ENCODE peak calls at places on chromosomes 4 and X, in eight cellular contexts. Z is tibial nerve, E is small intestine, I is lung, A is right atrium auricular region, X is SK-N-SH, S is GM23248, M is HCT116. J is an unnamed sample. For H3K27me3, the result is how much of the 10 kb centered on the place peaks cover.

GRCh38 chr4:151950993-151951726 is 190.4 kb upstream of the GATB start:
- DNase-seq in A (no peak), Z (no peak), E (no peak), S (peak), X (no peak), M (no peak), I (no peak), J (no peak)

GRCh38 chr4:53055716-53056413 is 193.7 kb downstream of the RASL11B start:
- DNase-seq in E (no peak), Z (no peak), I (no peak), X (no peak), M (no peak), A (no peak), S (no peak), J (peak)

GRCh38 chr4:173538903-173539445 is 8.9 kb upstream of the HAND2 start:
- DNase-seq in A (no peak), E (no peak), Z (no peak), M (no peak), X (no peak), I (no peak), S (peak), J (no peak)

GRCh38 chrX:112746812-112747630 is 67.3 kb upstream of the LHFPL1 start:
- DNase-seq in A (no peak), S (peak), X (no peak), Z (no peak), I (no peak), E (no peak), M (no peak), J (no peak)

GRCh38 chr4:98969813-98970212 is 25.7 kb upstream of the METAP1 start:
- DNase-seq in S (no peak), A (no peak), X (peak), M (no peak), I (no peak), Z (no peak), E (no peak), J (no peak)

GRCh38 chr4:155900402-155900801 is 3.1 kb upstream of the TDO2 start:
- DNase-seq in A (no peak), E (no peak), M (no peak), Z (no peak), S (peak), I (no peak), X (no peak), J (no peak)

GRCh38 chr4:117422272-117422671 is 336.9 kb upstream of the TRAM1L1 start:
- DNase-seq in E (no peak), Z (no peak), X (no peak), I (no peak), A (no peak), S (no peak), M (no peak), J (no peak)

GRCh38 chrX:20499763-20500162 is 233.1 kb upstream of the RPS6KA3 start:
- DNase-seq in S (no peak), E (no peak), A (no peak), M (no peak), Z (no peak), X (no peak), I (no peak), J (no peak)

GRCh38 chr4:73707269-73707875 is 33.0 kb upstream of the CXCL8 start:
- DNase-seq in S (no peak), E (no peak), A (no peak), X (no peak), M (no peak), Z (no peak), I (no peak), J (no peak)

GRCh38 chr4:3226944-3227343 is 22.0 kb upstream of the MSANTD1 start:
- DNase-seq in S (no peak), Z (no peak), X (no peak), I (no peak), E (no peak), M (no peak), A (no peak), J (no peak)

GRCh38 chr4:76090241-76090691 is 15.8 kb downstream of the ART3 start:
- DNase-seq in E (peak), I (peak), M (no peak), Z (peak), A (no peak), S (peak), X (peak), J (peak)

GRCh38 chrX:76127341-76127740 is 45.5 kb upstream of the PBDC1 start:
- DNase-seq in E (no peak), A (no peak), M (no peak), I (no peak), Z (no peak), S (no peak), X (no peak), J (no peak)

GRCh38 chrX:104370089-104370488 is 115.4 kb upstream of the ESX1 start:
- DNase-seq in S (peak), I (no peak), E (no peak), A (no peak), Z (no peak), M (peak), X (peak), J (no peak)

GRCh38 chr4:147610666-147611065 is 6.5 kb upstream of the TMEM184C start:
- DNase-seq in I (no peak), S (peak), A (no peak), X (peak), Z (no peak), E (no peak), M (no peak), J (no peak)

GRCh38 chr4:54473077-54473545 is 184.6 kb upstream of the KIT start:
- DNase-seq in Z (no peak), E (peak), M (no peak), X (no peak), I (no peak), S (peak), A (no peak), J (no peak)

GRCh38 chrX:67587946-67588624 is 44.3 kb downstream of the AR start:
- DNase-seq in A (no peak), Z (peak), S (peak), E (no peak), M (no peak), I (no peak), X (no peak), J (no peak)

GRCh38 chr4:183252959-183253358 is 67.1 kb downstream of the CLDN22 start:
- DNase-seq in I (no peak), M (no peak), Z (no peak), A (no peak), X (no peak), E (no peak), S (no peak), J (no peak)
- H3K4me3 ChIP-seq in I (no peak), M (no peak), Z (no peak), A (no peak), X (no peak), E (no peak), S (no peak), J (no peak)

GRCh38 chrX:133989491-133989890 is 4.1 kb upstream of the GPC3 start:
- DNase-seq in I (no peak), X (no peak), Z (no peak), A (no peak), S (no peak), E (no peak), M (no peak), J (no peak)
- H3K27me3 ChIP-seq in I (under half), X (under half), Z (under half), A (under half), S (under half), E (under half), M (under half), J (under half)

GRCh38 chrX:155071694-155072215 is 447 bp downstream of the BRCC3 start:
- DNase-seq in X (no peak), E (peak), Z (peak), M (no peak), I (peak), S (peak), A (no peak), J (no peak)
- H3K4me3 ChIP-seq in X (peak), E (peak), Z (peak), M (peak), I (peak), S (peak), A (peak), J (peak)

GRCh38 chrX:625137-625691 is 5.4 kb upstream of the SHOX start:
- DNase-seq in X (no peak), A (no peak), M (no peak), E (no peak), S (no peak), I (no peak), Z (no peak), J (no peak)
- H3K27me3 ChIP-seq in X (under half), A (under half), M (under half), E (under half), S (under half), I (under half), Z (half or more), J (under half)

GRCh38 chr4:184824081-184824775 is 1.5 kb downstream of the ACSL1 start:
- DNase-seq in I (no peak), E (no peak), X (no peak), Z (no peak), M (no peak), A (no peak), S (peak), J (peak)
- H3K4me3 ChIP-seq in I (no peak), E (no peak), X (peak), Z (peak), M (no peak), A (peak), S (peak), J (no peak)

GRCh38 chrX:34638116-34638515 is 19.0 kb downstream of the TMEM47 start:
- DNase-seq in E (peak), Z (peak), A (no peak), X (peak), M (no peak), S (peak), I (no peak), J (peak)
- H3K27me3 ChIP-seq in E (under half), Z (under half), A (under half), X (under half), M (under half), S (under half), I (under half), J (under half)

DNA sequence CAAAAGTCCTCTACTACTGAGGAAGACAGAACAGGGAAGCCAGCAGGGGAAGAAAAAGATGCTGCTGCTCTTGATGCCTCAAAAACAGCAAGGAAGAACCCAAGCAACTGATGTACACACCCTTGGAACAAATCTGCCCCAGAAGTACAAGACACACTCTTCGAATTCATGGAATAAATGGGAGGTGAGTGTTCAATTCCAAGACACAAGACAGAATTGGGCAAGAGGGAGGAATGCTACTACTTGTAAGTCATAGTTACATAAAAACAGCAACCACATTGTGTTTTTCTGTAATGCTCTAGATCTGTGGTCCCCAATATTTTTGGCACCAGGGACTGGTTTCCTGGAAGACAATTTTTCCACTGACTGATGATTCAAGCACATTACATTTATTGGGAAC is 58.0 kb upstream of the H2AZ1 start:
- DNase-seq in X (no peak), S (peak), M (no peak), E (no peak), Z (no peak), I (no peak), A (no peak), J (no peak)
- H3K4me3 ChIP-seq in X (no peak), S (no peak), M (no peak), E (no peak), Z (no peak), I (no peak), A (no peak), J (no peak)

GRCh38 chr4:121377065-121377464 is 3.8 kb downstream of the QRFPR start:
- DNase-seq in M (no peak), A (no peak), S (no peak), E (no peak), I (no peak), Z (no peak), X (no peak), J (no peak)

GRCh38 chr4:121376541-121376940 is 4.3 kb downstream of the QRFPR start:
- DNase-seq in Z (no peak), X (no peak), E (no peak), M (no peak), A (no peak), S (no peak), I (peak), J (no peak)

GRCh38 chr4:121381148-121381462 is 287 bp upstream of the QRFPR start:
- DNase-seq in M (no peak), E (no peak), X (no peak), I (no peak), A (no peak), S (no peak), Z (no peak), J (no peak)

GRCh38 chr4:121380448-121381147 is at the start of gene QRFPR:
- DNase-seq in S (peak), Z (no peak), M (no peak), I (no peak), X (peak), E (no peak), A (no peak), J (no peak)

GRCh38 chr4:121379276-121379675 is 1.5 kb downstream of the QRFPR start:
- DNase-seq in I (no peak), A (no peak), Z (no peak), M (no peak), S (no peak), X (no peak), E (no peak), J (no peak)
- H3K27me3 ChIP-seq in I (under half), A (under half), Z (half or more), M (under half), S (under half), X (under half), E (under half), J (under half)

GRCh38 chr4:69858683-69859082 is 1.3 kb downstream of the SULT1E1 start:
- DNase-seq in X (no peak), S (no peak), I (no peak), E (peak), A (no peak), Z (no peak), M (no peak), J (peak)
- H3K4me3 ChIP-seq in X (peak), S (no peak), I (no peak), E (peak), A (no peak), Z (no peak), M (no peak), J (peak)

GRCh38 chr4:22515888-22516541 is at the start of gene ADGRA3:
- DNase-seq in E (peak), Z (peak), A (peak), M (no peak), I (peak), S (peak), X (peak), J (peak)

GRCh38 chr4:22515145-22515887 is 550 bp downstream of the ADGRA3 start:
- DNase-seq in S (peak), A (peak), Z (peak), I (peak), X (peak), E (peak), M (no peak), J (peak)

GRCh38 chr4:22512306-22512705 is 3.6 kb downstream of the ADGRA3 start:
- DNase-seq in E (no peak), X (no peak), A (no peak), M (no peak), S (no peak), I (no peak), Z (no peak), J (no peak)

GRCh38 chr4:22514001-22514400 is 1.9 kb downstream of the ADGRA3 start:
- DNase-seq in I (no peak), S (peak), M (no peak), A (no peak), E (no peak), X (no peak), Z (no peak), J (peak)

GRCh38 chr4:22514431-22514830 is 1.4 kb downstream of the ADGRA3 start:
- DNase-seq in A (no peak), X (no peak), E (no peak), I (no peak), M (no peak), S (peak), Z (no peak), J (no peak)
- H3K27me3 ChIP-seq in A (under half), X (under half), E (under half), I (under half), M (under half), S (under half), Z (under half), J (under half)

J was measured in endothelial cell of umbilical vein.